ENCODE peak calls at places on chromosomes 1 and 21, in four cellular contexts. B is HepG2, S is A549, M is K562. Z is an unnamed sample.

GRCh38 chr1:43977376-43978263 is 1.4 kb upstream of the B4GALT2 start:
- DNase-seq in M (no peak), B (no peak), S (no peak), Z (no peak)

GRCh38 chr1:232459087-232459486 is 170.8 kb downstream of the SIPA1L2 start:
- DNase-seq in M (no peak), S (no peak), B (no peak), Z (no peak)

GRCh38 chr21:14942801-14943490 is 121.9 kb downstream of the NRIP1 start:
- DNase-seq in M (no peak), B (peak; percentile 91), S (no peak), Z (no peak)

GRCh38 chr1:2628191-2628932 is 4.5 kb downstream of the MMEL1 start:
- DNase-seq in B (no peak), S (no peak), M (no peak), Z (no peak)

GRCh38 chr1:48772221-48772620 is 4.5 kb downstream of the BEND5 start:
- DNase-seq in B (no peak), M (no peak), S (no peak), Z (no peak)

GRCh38 chr1:58500036-58500435 is 46.5 kb downstream of the OMA1 start:
- DNase-seq in M (no peak), B (no peak), S (no peak), Z (no peak)

GRCh38 chr1:149848811-149849210 is 50.6 kb upstream of the BOLA1 start:
- DNase-seq in S (no peak), M (no peak), B (peak; percentile 10), Z (no peak)

GRCh38 chr21:31656199-31657095 is 3.0 kb upstream of the SOD1 start:
- DNase-seq in M (no peak), B (no peak), S (no peak), Z (no peak)

GRCh38 chr1:41643422-41643821 is 158.9 kb upstream of the EDN2 start:
- DNase-seq in M (no peak), S (no peak), B (no peak), Z (no peak)

GRCh38 chr1:96722161-96722908 is 751 bp downstream of the PTBP2 start:
- DNase-seq in B (peak; percentile 7), M (peak; percentile 63), S (peak; percentile 46), Z (peak; percentile 50)

GRCh38 chr1:76868154-76868882 is 1.0 kb downstream of the ST6GALNAC5 start:
- DNase-seq in M (no peak), B (no peak), S (peak; percentile 37), Z (peak; percentile 73)

GRCh38 chr1:212162635-212163034 is 122.6 kb upstream of the PPP2R5A start:
- DNase-seq in M (no peak), S (no peak), B (no peak), Z (no peak)

GRCh38 chr1:209937996-209938959 is at the start of gene SYT14:
- DNase-seq in M (peak; percentile 12), S (peak; percentile 8), B (no peak), Z (peak; percentile 83)

GRCh38 chr1:116947090-116947489 is 37.4 kb downstream of the PTGFRN start:
- DNase-seq in M (no peak), S (no peak), B (no peak), Z (no peak)

GRCh38 chr1:75097686-75098085 is 36.5 kb upstream of the LHX8 start:
- DNase-seq in M (no peak), B (no peak), S (no peak), Z (no peak)

GRCh38 chr21:34072145-34073031 is 990 bp upstream of the MRPS6 start:
- DNase-seq in S (no peak), M (no peak), B (no peak), Z (no peak)

GRCh38 chr1:65964123-65964522 is 171.4 kb downstream of the PDE4B start:
- DNase-seq in B (no peak), S (no peak), M (no peak), Z (no peak)

GRCh38 chr1:24385160-24385939 is 28.2 kb downstream of the STPG1 start:
- DNase-seq in S (no peak), B (no peak), M (peak; percentile 67), Z (peak; percentile 75)

GRCh38 chr1:1926346-1926811 is 7.3 kb upstream of the TMEM52 start:
- DNase-seq in M (no peak), B (no peak), S (no peak), Z (no peak)

GRCh38 chr1:23638188-23638619 is 53.4 kb upstream of the RPL11 start:
- DNase-seq in M (peak; percentile 60), S (no peak), B (no peak), Z (no peak)

GRCh38 chr1:109655624-109656519 is at the start of gene GSTM4:
- DNase-seq in S (peak; percentile 60), M (peak; percentile 95), B (peak; percentile 59), Z (peak; percentile 87)

GRCh38 chr1:58924016-58924565 is 140.2 kb upstream of the JUN start:
- DNase-seq in B (no peak), S (no peak), M (no peak), Z (no peak)

GRCh38 chr1:244969355-244970235 is 105.3 kb upstream of the HNRNPU start:
- DNase-seq in M (no peak), B (peak; percentile 77), S (no peak), Z (peak; percentile 71)

GRCh38 chr1:230403442-230403841 is 22.7 kb downstream of the PGBD5 start:
- DNase-seq in B (no peak), M (no peak), S (no peak), Z (peak; percentile 61)

GRCh38 chr1:204177133-204177532 is 11.0 kb upstream of the REN start:
- DNase-seq in S (no peak), M (peak; percentile 67), B (no peak), Z (no peak)

GRCh38 chr21:14056771-14057191 is 154.0 kb downstream of the LIPI start:
- DNase-seq in M (no peak), B (no peak), S (no peak), Z (no peak)

GRCh38 chr1:66327582-66327981 is 206.4 kb upstream of the SGIP1 start:
- DNase-seq in B (no peak), S (no peak), M (no peak), Z (no peak)

GRCh38 chr1:245485996-245486395 is 331.2 kb downstream of the KIF26B start:
- DNase-seq in S (no peak), B (no peak), M (no peak), Z (no peak)

GRCh38 chr1:9701661-9702060 is 50.1 kb downstream of the PIK3CD start:
- DNase-seq in M (no peak), S (no peak), B (no peak), Z (no peak)

GRCh38 chr1:197919523-197920301 is 2.5 kb downstream of the LHX9 start:
- DNase-seq in B (no peak), S (no peak), M (no peak), Z (no peak)

GRCh38 chr1:107870691-107871090 is 94.3 kb downstream of the VAV3 start:
- DNase-seq in M (no peak), B (no peak), S (no peak), Z (no peak)

GRCh38 chr1:6587261-6588005 is 7.6 kb downstream of the ZBTB48 start:
- DNase-seq in S (no peak), M (no peak), B (no peak), Z (no peak)

GRCh38 chr1:200107004-200107470 is 79.5 kb downstream of the NR5A2 start:
- DNase-seq in S (no peak), M (no peak), B (no peak), Z (no peak)

GRCh38 chr1:66893712-66894111 is 30.9 kb downstream of the DNAI4 start:
- DNase-seq in M (no peak), B (no peak), S (no peak), Z (no peak)

GRCh38 chr1:85295006-85295431 is 18.6 kb upstream of the BCL10 start:
- DNase-seq in B (no peak), S (no peak), M (no peak), Z (no peak)

DNA sequence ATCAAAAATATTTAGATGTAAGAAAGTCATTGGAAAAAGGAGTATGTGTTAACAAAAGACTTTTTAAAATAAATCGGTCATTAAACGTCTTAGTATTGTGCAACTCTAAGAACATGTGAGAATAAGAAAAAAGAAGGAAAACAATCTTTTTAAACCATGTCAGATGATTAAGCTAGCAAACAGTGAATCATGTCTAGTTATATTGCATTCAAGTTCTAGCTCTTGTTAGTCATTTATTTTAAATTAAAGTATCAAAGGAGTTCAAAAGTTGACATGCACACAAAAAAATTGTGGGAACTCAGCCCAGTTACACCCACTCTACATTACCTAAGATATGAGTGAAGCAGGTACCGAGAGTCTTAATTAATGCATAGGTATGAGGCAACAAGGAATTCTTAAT is 9.8 kb downstream of the FRRS1 start:
- DNase-seq in S (no peak), M (no peak), B (no peak), Z (no peak)
- TF ChIP-seq NR3C1 in S (no peak), M (no peak), B (no peak), Z (no peak)

GRCh38 chr1:193275773-193276172 is 89.4 kb upstream of the B3GALT2 start:
- DNase-seq in B (no peak), S (no peak), M (no peak), Z (peak; percentile 60)
- TF ChIP-seq NR3C1 in B (no peak), S (no peak), M (no peak), Z (no peak)

DNA sequence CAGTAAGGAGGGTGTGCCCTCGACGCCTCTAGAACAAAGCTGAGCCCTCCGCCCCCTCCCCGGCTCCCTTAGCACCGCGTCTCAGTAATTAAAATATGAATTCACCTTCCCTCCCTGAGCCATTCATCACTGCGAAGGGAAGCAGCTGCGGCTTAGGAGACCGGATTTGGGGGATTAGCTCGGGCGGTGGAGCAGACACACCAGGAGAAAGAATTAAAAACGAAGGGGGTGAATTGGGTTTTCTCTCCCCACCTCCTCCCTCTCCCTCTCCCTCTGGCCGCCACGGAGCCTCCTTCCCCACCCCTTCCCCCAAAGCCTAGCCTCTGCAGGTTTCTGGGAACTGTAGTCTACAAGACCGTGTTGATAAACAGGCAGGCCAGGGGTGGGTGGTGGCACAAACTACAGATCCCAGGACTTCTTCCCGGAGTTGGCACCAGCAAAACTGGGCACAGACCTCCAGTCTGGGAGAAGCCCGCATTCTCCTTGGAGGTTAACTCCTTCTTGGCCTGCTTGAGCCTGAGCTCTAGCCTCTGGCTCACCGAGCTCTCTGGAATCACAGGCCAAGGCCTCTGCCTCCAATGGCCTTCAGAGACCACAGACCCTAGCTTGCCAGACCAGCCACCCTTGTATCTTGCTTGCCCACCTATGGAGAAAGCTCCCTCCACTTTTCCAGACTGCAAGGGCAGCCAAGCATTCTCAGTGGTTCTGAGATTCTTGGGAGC is 10.8 kb downstream of the BLACAT1 start:
- DNase-seq in S (no peak), M (no peak), B (no peak), Z (peak; percentile 84)
- TF ChIP-seq NR3C1 in S (no peak), M (no peak), B (no peak), Z (no peak)

GRCh38 chr1:56917356-56917755 is 48.5 kb downstream of the C8B start:
- DNase-seq in S (no peak), B (no peak), M (no peak), Z (no peak)

GRCh38 chr1:56912325-56912724 is 53.5 kb downstream of the C8B start:
- DNase-seq in S (no peak), B (no peak), M (no peak), Z (no peak)

GRCh38 chr1:56911539-56911938 is 54.3 kb downstream of the C8B start:
- DNase-seq in M (no peak), S (no peak), B (peak; percentile 77), Z (no peak)

GRCh38 chr1:56916630-56917029 is 49.2 kb downstream of the C8B start:
- DNase-seq in M (no peak), B (no peak), S (no peak), Z (no peak)

DNA sequence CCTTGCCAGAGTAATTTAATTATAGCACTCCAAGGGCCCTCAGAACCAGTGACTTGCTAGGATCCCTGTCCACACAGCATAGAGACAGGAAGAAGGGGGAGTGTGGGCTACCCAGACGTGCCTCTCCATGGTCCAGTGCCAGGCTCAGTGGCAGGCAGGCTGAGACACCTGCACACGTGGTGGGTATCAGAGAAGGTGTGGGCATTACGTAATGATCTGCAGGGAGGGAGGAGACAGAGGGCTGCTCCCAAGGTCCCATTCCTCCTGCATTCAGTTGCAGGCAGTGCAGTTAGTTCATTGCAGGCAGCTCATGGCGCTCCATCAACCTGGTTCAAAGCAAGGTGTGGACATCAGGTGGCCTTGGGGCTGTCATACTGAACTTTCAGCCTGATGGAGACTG is 49.9 kb downstream of the C8B start:
- DNase-seq in B (peak; percentile 54), M (no peak), S (no peak), Z (no peak)
- TF ChIP-seq NR3C1 in B (no peak), M (no peak), S (no peak), Z (no peak)